ENCODE peak calls at places on chromosomes 2 and 18, in seven cellular contexts. One of them, this sample, is unnamed.

GRCh38 chr2:200042102-200042735 is 86.8 kb downstream of the MAIP1 start:
- DNase-seq in IMR-90: peak
- DNase-seq in endothelial cell: no peak
- DNase-seq in GM13977: no peak
- DNase-seq in heart left ventricle: no peak
- DNase-seq in kidney epithelial cell: peak
- DNase-seq in mucosa of descending colon: no peak
- DNase-seq in this sample: no peak

GRCh38 chr2:201452058-201452736 is 657 bp downstream of the STRADB start:
- DNase-seq in IMR-90: no peak
- DNase-seq in endothelial cell: no peak
- DNase-seq in GM13977: no peak
- DNase-seq in heart left ventricle: no peak
- DNase-seq in kidney epithelial cell: no peak
- DNase-seq in mucosa of descending colon: peak
- DNase-seq in this sample: no peak

GRCh38 chr2:137828624-137829023 is 135.6 kb upstream of the HNMT start:
- DNase-seq in IMR-90: no peak
- DNase-seq in endothelial cell: no peak
- DNase-seq in GM13977: no peak
- DNase-seq in heart left ventricle: no peak
- DNase-seq in kidney epithelial cell: no peak
- DNase-seq in mucosa of descending colon: no peak
- DNase-seq in this sample: no peak

GRCh38 chr18:45775241-45775676 is 50.2 kb upstream of the SIGLEC15 start:
- DNase-seq in IMR-90: peak
- DNase-seq in endothelial cell: peak
- DNase-seq in GM13977: no peak
- DNase-seq in heart left ventricle: peak
- DNase-seq in kidney epithelial cell: no peak
- DNase-seq in mucosa of descending colon: peak
- DNase-seq in this sample: peak

GRCh38 chr18:69838620-69839411 is 108.9 kb downstream of the CD226 start:
- DNase-seq in IMR-90: no peak
- DNase-seq in endothelial cell: no peak
- DNase-seq in GM13977: no peak
- DNase-seq in heart left ventricle: no peak
- DNase-seq in kidney epithelial cell: no peak
- DNase-seq in mucosa of descending colon: no peak
- DNase-seq in this sample: no peak

GRCh38 chr2:181178823-181179412 is 198.5 kb downstream of the UBE2E3 start:
- DNase-seq in IMR-90: no peak
- DNase-seq in endothelial cell: peak
- DNase-seq in GM13977: no peak
- DNase-seq in heart left ventricle: no peak
- DNase-seq in kidney epithelial cell: no peak
- DNase-seq in mucosa of descending colon: peak
- DNase-seq in this sample: no peak

GRCh38 chr2:231016576-231017249 is 20.6 kb upstream of the C2orf72 start:
- DNase-seq in IMR-90: no peak
- DNase-seq in endothelial cell: no peak
- DNase-seq in GM13977: no peak
- DNase-seq in heart left ventricle: no peak
- DNase-seq in kidney epithelial cell: no peak
- DNase-seq in mucosa of descending colon: no peak
- DNase-seq in this sample: no peak

GRCh38 chr2:28507806-28508764 is 12.2 kb downstream of the PLB1 start:
- DNase-seq in IMR-90: peak
- DNase-seq in endothelial cell: no peak
- DNase-seq in GM13977: no peak
- DNase-seq in heart left ventricle: no peak
- DNase-seq in kidney epithelial cell: peak
- DNase-seq in mucosa of descending colon: peak
- DNase-seq in this sample: no peak

GRCh38 chr2:143284087-143284675 is 155.0 kb downstream of the ARHGAP15 start:
- DNase-seq in IMR-90: peak
- DNase-seq in endothelial cell: peak
- DNase-seq in GM13977: no peak
- DNase-seq in heart left ventricle: no peak
- DNase-seq in kidney epithelial cell: peak
- DNase-seq in mucosa of descending colon: peak
- DNase-seq in this sample: no peak

GRCh38 chr2:230924470-230925341 is at the start of gene GPR55:
- DNase-seq in IMR-90: no peak
- DNase-seq in endothelial cell: peak
- DNase-seq in GM13977: peak
- DNase-seq in heart left ventricle: peak
- DNase-seq in kidney epithelial cell: no peak
- DNase-seq in mucosa of descending colon: peak
- DNase-seq in this sample: peak

GRCh38 chr2:104465978-104466377 is 387.9 kb upstream of the POU3F3 start:
- DNase-seq in IMR-90: no peak
- DNase-seq in endothelial cell: no peak
- DNase-seq in GM13977: no peak
- DNase-seq in heart left ventricle: no peak
- DNase-seq in kidney epithelial cell: no peak
- DNase-seq in mucosa of descending colon: no peak
- DNase-seq in this sample: no peak

GRCh38 chr2:106356291-106356690 is 111.9 kb downstream of the RGPD3 start:
- DNase-seq in IMR-90: no peak
- DNase-seq in endothelial cell: no peak
- DNase-seq in GM13977: no peak
- DNase-seq in heart left ventricle: no peak
- DNase-seq in kidney epithelial cell: no peak
- DNase-seq in mucosa of descending colon: no peak
- DNase-seq in this sample: no peak

GRCh38 chr18:44736664-44737063 is 56.0 kb downstream of the SETBP1 start:
- DNase-seq in IMR-90: no peak
- DNase-seq in endothelial cell: no peak
- DNase-seq in GM13977: no peak
- DNase-seq in heart left ventricle: no peak
- DNase-seq in kidney epithelial cell: no peak
- DNase-seq in mucosa of descending colon: no peak
- DNase-seq in this sample: no peak

GRCh38 chr2:239017491-239018098 is 169.7 kb downstream of the TWIST2 start:
- DNase-seq in IMR-90: no peak
- DNase-seq in endothelial cell: no peak
- DNase-seq in GM13977: no peak
- DNase-seq in heart left ventricle: no peak
- DNase-seq in kidney epithelial cell: no peak
- DNase-seq in mucosa of descending colon: no peak
- DNase-seq in this sample: no peak

GRCh38 chr18:74430811-74431571 is 26.1 kb downstream of the DIPK1C start:
- DNase-seq in IMR-90: no peak
- DNase-seq in endothelial cell: no peak
- DNase-seq in GM13977: no peak
- DNase-seq in heart left ventricle: no peak
- DNase-seq in kidney epithelial cell: no peak
- DNase-seq in mucosa of descending colon: no peak
- DNase-seq in this sample: no peak

GRCh38 chr18:56756971-56757370 is 105.8 kb downstream of the WDR7 start:
- DNase-seq in IMR-90: no peak
- DNase-seq in endothelial cell: no peak
- DNase-seq in GM13977: no peak
- DNase-seq in heart left ventricle: no peak
- DNase-seq in kidney epithelial cell: no peak
- DNase-seq in mucosa of descending colon: peak
- DNase-seq in this sample: peak

GRCh38 chr18:31058897-31059296 is 16.4 kb upstream of the DSC3 start:
- DNase-seq in IMR-90: no peak
- DNase-seq in endothelial cell: no peak
- DNase-seq in GM13977: no peak
- DNase-seq in heart left ventricle: no peak
- DNase-seq in kidney epithelial cell: no peak
- DNase-seq in mucosa of descending colon: no peak
- DNase-seq in this sample: no peak

GRCh38 chr2:156319811-156320490 is 12.6 kb downstream of the NR4A2 start:
- DNase-seq in IMR-90: peak
- DNase-seq in endothelial cell: no peak
- DNase-seq in GM13977: peak
- DNase-seq in heart left ventricle: peak
- DNase-seq in kidney epithelial cell: no peak
- DNase-seq in mucosa of descending colon: peak
- DNase-seq in this sample: no peak

GRCh38 chr2:133434962-133435668 is 133.1 kb downstream of the NCKAP5 start:
- DNase-seq in IMR-90: peak
- DNase-seq in endothelial cell: no peak
- DNase-seq in GM13977: no peak
- DNase-seq in heart left ventricle: peak
- DNase-seq in kidney epithelial cell: peak
- DNase-seq in mucosa of descending colon: no peak
- DNase-seq in this sample: no peak

GRCh38 chr18:48835119-48835518 is 115.6 kb downstream of the SMAD7 start:
- DNase-seq in IMR-90: no peak
- DNase-seq in endothelial cell: no peak
- DNase-seq in GM13977: no peak
- DNase-seq in heart left ventricle: no peak
- DNase-seq in kidney epithelial cell: no peak
- DNase-seq in mucosa of descending colon: no peak
- DNase-seq in this sample: no peak

GRCh38 chr2:226742346-226742745 is 57.3 kb downstream of the IRS1 start:
- DNase-seq in IMR-90: peak
- DNase-seq in endothelial cell: no peak
- DNase-seq in GM13977: no peak
- DNase-seq in heart left ventricle: peak
- DNase-seq in kidney epithelial cell: no peak
- DNase-seq in mucosa of descending colon: no peak
- DNase-seq in this sample: no peak

GRCh38 chr2:23719721-23720120 is 207.2 kb downstream of the ATAD2B start:
- DNase-seq in IMR-90: no peak
- DNase-seq in endothelial cell: no peak
- DNase-seq in GM13977: no peak
- DNase-seq in heart left ventricle: no peak
- DNase-seq in kidney epithelial cell: no peak
- DNase-seq in mucosa of descending colon: no peak
- DNase-seq in this sample: no peak

GRCh38 chr2:239625106-239625845 is 224.5 kb upstream of the HDAC4 start:
- DNase-seq in IMR-90: no peak
- DNase-seq in endothelial cell: no peak
- DNase-seq in GM13977: no peak
- DNase-seq in heart left ventricle: no peak
- DNase-seq in kidney epithelial cell: no peak
- DNase-seq in mucosa of descending colon: no peak
- DNase-seq in this sample: no peak

GRCh38 chr2:8684885-8685696 is 3.2 kb downstream of the ID2 start:
- DNase-seq in IMR-90: peak
- DNase-seq in endothelial cell: peak
- DNase-seq in GM13977: no peak
- DNase-seq in heart left ventricle: peak
- DNase-seq in kidney epithelial cell: no peak
- DNase-seq in mucosa of descending colon: peak
- DNase-seq in this sample: peak

GRCh38 chr2:21676676-21677075 is 552.9 kb downstream of the TDRD15 start:
- DNase-seq in IMR-90: peak
- DNase-seq in endothelial cell: no peak
- DNase-seq in GM13977: no peak
- DNase-seq in heart left ventricle: no peak
- DNase-seq in kidney epithelial cell: peak
- DNase-seq in mucosa of descending colon: no peak
- DNase-seq in this sample: no peak

GRCh38 chr2:48424356-48424755 is 105.6 kb upstream of the STON1 start:
- DNase-seq in IMR-90: no peak
- DNase-seq in endothelial cell: no peak
- DNase-seq in GM13977: no peak
- DNase-seq in heart left ventricle: no peak
- DNase-seq in kidney epithelial cell: no peak
- DNase-seq in mucosa of descending colon: no peak
- DNase-seq in this sample: no peak

GRCh38 chr2:106197878-106198277 is 3.8 kb upstream of the UXS1 start:
- DNase-seq in IMR-90: peak
- DNase-seq in endothelial cell: no peak
- DNase-seq in GM13977: no peak
- DNase-seq in heart left ventricle: no peak
- DNase-seq in kidney epithelial cell: peak
- DNase-seq in mucosa of descending colon: no peak
- DNase-seq in this sample: no peak

GRCh38 chr18:51278045-51278649 is 80.7 kb upstream of the MEX3C start:
- DNase-seq in IMR-90: no peak
- DNase-seq in endothelial cell: peak
- DNase-seq in GM13977: peak
- DNase-seq in heart left ventricle: no peak
- DNase-seq in kidney epithelial cell: no peak
- DNase-seq in mucosa of descending colon: peak
- DNase-seq in this sample: no peak

GRCh38 chr2:155836439-155836838 is 496.1 kb downstream of the NR4A2 start:
- DNase-seq in IMR-90: no peak
- DNase-seq in endothelial cell: no peak
- DNase-seq in GM13977: no peak
- DNase-seq in heart left ventricle: no peak
- DNase-seq in kidney epithelial cell: no peak
- DNase-seq in mucosa of descending colon: no peak
- DNase-seq in this sample: no peak

GRCh38 chr2:98180456-98180855 is 93.5 kb downstream of the VWA3B start:
- DNase-seq in IMR-90: no peak
- DNase-seq in endothelial cell: no peak
- DNase-seq in GM13977: no peak
- DNase-seq in heart left ventricle: no peak
- DNase-seq in kidney epithelial cell: no peak
- DNase-seq in mucosa of descending colon: no peak
- DNase-seq in this sample: no peak
- TF ChIP-seq CTCF in IMR-90: no peak
- TF ChIP-seq CTCF in endothelial cell: no peak
- TF ChIP-seq CTCF in GM13977: no peak
- TF ChIP-seq CTCF in heart left ventricle: no peak
- TF ChIP-seq CTCF in kidney epithelial cell: no peak
- TF ChIP-seq CTCF in mucosa of descending colon: no peak
- TF ChIP-seq CTCF in this sample: no peak

DNA sequence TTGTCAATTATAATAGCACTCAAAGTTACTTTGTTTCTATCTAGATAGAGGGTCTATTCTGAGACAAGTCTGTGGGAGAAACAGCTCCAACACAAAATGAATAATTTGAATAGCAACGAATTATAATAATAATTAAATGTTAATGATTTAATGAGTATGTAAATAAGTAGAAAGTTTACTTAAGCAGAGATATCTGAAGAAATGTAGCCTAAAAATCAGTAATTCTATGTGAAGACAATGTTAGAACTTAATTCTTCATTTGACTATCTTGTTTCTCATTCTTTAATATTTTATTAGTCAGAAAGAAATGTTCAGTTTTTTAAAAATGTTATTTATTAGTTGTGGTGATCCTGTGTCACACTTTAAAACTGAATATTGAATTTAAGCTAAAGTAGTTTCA is 161.2 kb downstream of the PLEKHA3 start:
- DNase-seq in IMR-90: no peak
- DNase-seq in endothelial cell: no peak
- DNase-seq in GM13977: no peak
- DNase-seq in heart left ventricle: no peak
- DNase-seq in kidney epithelial cell: no peak
- DNase-seq in mucosa of descending colon: no peak
- DNase-seq in this sample: no peak
- TF ChIP-seq CTCF in IMR-90: no peak
- TF ChIP-seq CTCF in endothelial cell: no peak
- TF ChIP-seq CTCF in GM13977: no peak
- TF ChIP-seq CTCF in heart left ventricle: no peak
- TF ChIP-seq CTCF in kidney epithelial cell: no peak
- TF ChIP-seq CTCF in mucosa of descending colon: no peak
- TF ChIP-seq CTCF in this sample: no peak

GRCh38 chr18:72208920-72209676 is 335.0 kb downstream of the CBLN2 start:
- DNase-seq in IMR-90: no peak
- DNase-seq in endothelial cell: no peak
- DNase-seq in GM13977: no peak
- DNase-seq in heart left ventricle: no peak
- DNase-seq in kidney epithelial cell: no peak
- DNase-seq in mucosa of descending colon: no peak
- DNase-seq in this sample: no peak
- TF ChIP-seq CTCF in IMR-90: no peak
- TF ChIP-seq CTCF in endothelial cell: no peak
- TF ChIP-seq CTCF in GM13977: no peak
- TF ChIP-seq CTCF in heart left ventricle: no peak
- TF ChIP-seq CTCF in kidney epithelial cell: no peak
- TF ChIP-seq CTCF in mucosa of descending colon: no peak
- TF ChIP-seq CTCF in this sample: no peak

GRCh38 chr2:109208071-109208950 is 79.3 kb downstream of the SH3RF3 start:
- DNase-seq in IMR-90: peak
- DNase-seq in endothelial cell: no peak
- DNase-seq in GM13977: no peak
- DNase-seq in heart left ventricle: no peak
- DNase-seq in kidney epithelial cell: no peak
- DNase-seq in mucosa of descending colon: no peak
- DNase-seq in this sample: no peak
- TF ChIP-seq CTCF in IMR-90: no peak
- TF ChIP-seq CTCF in endothelial cell: no peak
- TF ChIP-seq CTCF in GM13977: peak
- TF ChIP-seq CTCF in heart left ventricle: no peak
- TF ChIP-seq CTCF in kidney epithelial cell: no peak
- TF ChIP-seq CTCF in mucosa of descending colon: no peak
- TF ChIP-seq CTCF in this sample: no peak